ENCODE peak calls at places on chromosomes 3 and 15, in nine cellular contexts. H is Panc1, X is lower lobe of right lung, V is mucosa of descending colon, O is lung, G is amniotic stem cell, J is GM19239, Q is HuH-7, I is cardiac fibroblast. P is an unnamed sample.

GRCh38 chr3:118075873-118076272 is 958.8 kb downstream of the IGSF11 start:
- DNase-seq in V (no peak), O (no peak), H (no peak), I (no peak), J (no peak), G (no peak), X (no peak), Q (no peak), P (peak; percentile 45)

GRCh38 chr15:60255390-60255789 is 142.4 kb downstream of the ANXA2 start:
- DNase-seq in H (peak; percentile 96), O (no peak), V (no peak), G (no peak), X (no peak), J (no peak), Q (no peak), I (peak; percentile 17), P (peak; percentile 65)

GRCh38 chr3:147699175-147699838 is 290.1 kb downstream of the ZIC1 start:
- DNase-seq in V (no peak), H (no peak), O (no peak), X (no peak), I (peak; percentile 63), J (no peak), Q (no peak), G (peak; percentile 14), P (peak; percentile 88)

GRCh38 chr15:60912984-60913697 is 316.0 kb downstream of the RORA start:
- DNase-seq in I (peak; percentile 54), G (no peak), X (no peak), H (no peak), Q (no peak), O (peak; percentile 32), V (no peak), J (no peak), P (peak; percentile 43)

GRCh38 chr3:169634618-169635236 is 28.8 kb downstream of the MECOM start:
- DNase-seq in Q (no peak), O (peak; percentile 83), J (no peak), H (no peak), V (peak; percentile 79), G (no peak), X (peak; percentile 65), I (no peak), P (no peak)

GRCh38 chr15:62887113-62887570 is 155.4 kb upstream of the TPM1 start:
- DNase-seq in X (no peak), I (peak; percentile 28), Q (no peak), J (no peak), V (no peak), H (no peak), O (no peak), G (no peak), P (peak; percentile 15)

GRCh38 chr15:40344631-40345120 is 3.9 kb upstream of the CCDC9B start:
- DNase-seq in J (peak; percentile 77), I (peak; percentile 79), H (no peak), G (peak; percentile 40), O (peak; percentile 70), V (peak; percentile 85), Q (peak; percentile 73), X (peak; percentile 76), P (peak; percentile 81)

GRCh38 chr3:131388400-131388799 is 6.8 kb downstream of the NUDT16 start:
- DNase-seq in J (no peak), H (no peak), Q (no peak), X (no peak), I (peak; percentile 56), O (no peak), G (no peak), V (no peak), P (peak; percentile 41)

GRCh38 chr15:66019377-66019776 is 150.1 kb downstream of the RAB11A start:
- DNase-seq in H (no peak), Q (no peak), I (no peak), V (no peak), O (no peak), J (no peak), X (no peak), G (no peak), P (no peak)

GRCh38 chr15:58037902-58038301 is 27.6 kb downstream of the ALDH1A2 start:
- DNase-seq in O (no peak), V (no peak), H (no peak), J (no peak), I (no peak), G (no peak), Q (no peak), X (no peak), P (no peak)

GRCh38 chr15:58109419-58109818 is 28.8 kb upstream of the AQP9 start:
- DNase-seq in V (no peak), Q (no peak), O (no peak), H (no peak), G (no peak), X (no peak), J (no peak), I (no peak), P (no peak)

GRCh38 chr3:169661567-169662214 is 1.8 kb downstream of the MECOM start:
- DNase-seq in Q (peak; percentile 58), I (peak; percentile 62), H (no peak), J (no peak), X (peak; percentile 56), V (peak; percentile 70), G (peak; percentile 26), O (no peak), P (peak; percentile 28)

GRCh38 chr3:12768579-12769527 is 9.8 kb upstream of the TMEM40 start:
- DNase-seq in V (no peak), I (no peak), J (no peak), X (peak; percentile 75), Q (no peak), H (no peak), O (no peak), G (no peak), P (no peak)

GRCh38 chr15:85564686-85565085 is 184.3 kb downstream of the AKAP13 start:
- DNase-seq in H (no peak), O (no peak), X (no peak), J (no peak), Q (no peak), G (no peak), V (no peak), I (no peak), P (no peak)

GRCh38 chr3:119579366-119580147 is at the start of gene ADPRH:
- DNase-seq in V (peak; percentile 90), O (peak; percentile 88), X (peak; percentile 93), G (no peak), J (no peak), I (peak; percentile 68), Q (peak; percentile 90), H (peak; percentile 33), P (no peak)

GRCh38 chr3:47464603-47465002 is 11.1 kb downstream of the SCAP start:
- DNase-seq in Q (no peak), X (no peak), I (no peak), H (no peak), V (no peak), G (no peak), O (no peak), J (no peak), P (no peak)

GRCh38 chr3:50246517-50246954 is 10.5 kb downstream of the GNAI2 start:
- DNase-seq in X (peak; percentile 74), I (peak; percentile 97), Q (no peak), G (peak; percentile 83), V (no peak), O (no peak), J (no peak), H (no peak), P (peak; percentile 99)

GRCh38 chr15:79826800-79827199 is 70.0 kb downstream of the MTHFS start:
- DNase-seq in V (no peak), I (no peak), J (no peak), G (no peak), H (no peak), X (no peak), O (no peak), Q (no peak), P (no peak)

GRCh38 chr3:119240101-119240581 is 537 bp downstream of the B4GALT4 start:
- DNase-seq in J (no peak), V (peak; percentile 78), H (no peak), Q (peak; percentile 79), G (no peak), X (no peak), I (peak; percentile 19), O (peak; percentile 47), P (peak; percentile 16)

GRCh38 chr3:175763948-175764347 is 904.8 kb downstream of the NAALADL2 start:
- DNase-seq in Q (no peak), X (no peak), O (no peak), J (no peak), G (no peak), I (no peak), V (no peak), H (no peak), P (no peak)

GRCh38 chr15:42102646-42103235 is 8.4 kb upstream of the PLA2G4D start:
- DNase-seq in V (no peak), O (no peak), X (no peak), G (no peak), H (no peak), I (peak; percentile 44), Q (no peak), J (no peak), P (peak; percentile 73)

GRCh38 chr3:169026543-169027181 is 636.9 kb downstream of the MECOM start:
- DNase-seq in I (peak; percentile 96), G (peak; percentile 23), H (peak; percentile 54), X (no peak), V (no peak), O (no peak), J (no peak), Q (no peak), P (peak; percentile 98)

GRCh38 chr15:58146734-58147133 is 8.6 kb downstream of the AQP9 start:
- DNase-seq in G (no peak), Q (no peak), J (no peak), H (peak; percentile 28), V (no peak), I (peak; percentile 58), O (peak; percentile 35), X (no peak), P (peak; percentile 61)

GRCh38 chr3:14766428-14767244 is 52.1 kb upstream of the FGD5 start:
- DNase-seq in V (no peak), O (no peak), G (no peak), X (no peak), Q (no peak), J (no peak), H (no peak), I (no peak), P (no peak)

GRCh38 chr15:32029862-32030781 is at the start of gene CHRNA7:
- DNase-seq in G (peak; percentile 19), Q (peak; percentile 23), I (peak; percentile 4), O (peak; percentile 64), X (peak; percentile 70), V (peak; percentile 80), J (peak; percentile 29), H (no peak), P (peak; percentile 26)

GRCh38 chr3:1632128-1632527 is 466.5 kb upstream of the CNTN4 start:
- DNase-seq in I (no peak), V (peak; percentile 45), H (no peak), G (no peak), Q (no peak), O (no peak), X (no peak), J (no peak), P (no peak)

GRCh38 chr15:43509923-43510229 is 7.5 kb upstream of the MAP1A start:
- DNase-seq in O (no peak), I (no peak), G (no peak), Q (no peak), J (no peak), X (no peak), H (no peak), V (no peak), P (peak; percentile 29)

GRCh38 chr3:193313448-193313958 is 65.0 kb downstream of the ATP13A5 start:
- DNase-seq in I (no peak), Q (no peak), J (no peak), V (no peak), X (no peak), H (no peak), G (no peak), O (no peak), P (no peak)

GRCh38 chr3:22007376-22007775 is 256.4 kb upstream of the ZNF385D start:
- DNase-seq in V (no peak), X (no peak), G (no peak), I (peak; percentile 44), J (no peak), O (no peak), H (no peak), Q (no peak), P (no peak)

GRCh38 chr3:167198949-167199348 is 181.1 kb downstream of the ZBBX start:
- DNase-seq in V (no peak), I (no peak), J (no peak), Q (no peak), H (no peak), X (no peak), G (no peak), O (no peak), P (no peak)

GRCh38 chr3:110680365-110680909 is 391.2 kb upstream of the NECTIN3 start:
- DNase-seq in X (no peak), O (no peak), J (no peak), G (no peak), H (no peak), Q (no peak), I (peak; percentile 26), V (no peak), P (no peak)